ENCODE peak calls at places on chromosomes 12 and 14, in six cellular contexts. P is HS-5, E is COR-L47, Q is IMR-90, A is WTC11, L is osteocyte. J is an unnamed sample.

GRCh38 chr12:40714636-40715035 is 22.4 kb downstream of the CNTN1 start:
- DNase-seq in P (no peak), E (no peak), Q (no peak), A (no peak), L (no peak), J (no peak)

GRCh38 chr14:73189651-73190050 is 47.7 kb upstream of the PAPLN start:
- DNase-seq in P (no peak), E (no peak), Q (no peak), A (no peak), L (no peak), J (no peak)

GRCh38 chr12:104764225-104765073 is 193.6 kb downstream of the SLC41A2 start:
- DNase-seq in P (no peak), E (no peak), Q (no peak), A (no peak), L (no peak), J (peak)

GRCh38 chr12:68403296-68403695 is 71.1 kb upstream of the MDM1 start:
- DNase-seq in P (no peak), E (no peak), Q (no peak), A (no peak), L (no peak), J (no peak)

GRCh38 chr14:29354446-29354845 is 573.2 kb downstream of the PRKD1 start:
- DNase-seq in P (no peak), E (no peak), Q (peak), A (no peak), L (no peak), J (no peak)

GRCh38 chr12:116878567-116879508 is 2.4 kb downstream of the HRK start:
- DNase-seq in P (no peak), E (no peak), Q (no peak), A (peak), L (no peak), J (no peak)

GRCh38 chr14:104171948-104172347 is 33.6 kb downstream of the KIF26A start:
- DNase-seq in P (no peak), E (no peak), Q (no peak), A (no peak), L (no peak), J (no peak)

GRCh38 chr12:56315256-56315625 is 547 bp downstream of the CNPY2 start:
- DNase-seq in P (no peak), E (no peak), Q (no peak), A (no peak), L (no peak), J (peak)

GRCh38 chr12:77225373-77225772 is 160.0 kb upstream of the E2F7 start:
- DNase-seq in P (no peak), E (no peak), Q (no peak), A (no peak), L (no peak), J (no peak)

GRCh38 chr14:93543766-93544165 is 113.0 kb downstream of the UNC79 start:
- DNase-seq in P (no peak), E (peak), Q (peak), A (no peak), L (no peak), J (peak)

GRCh38 chr12:16299403-16299802 is 21.9 kb upstream of the SLC15A5 start:
- DNase-seq in P (peak), E (no peak), Q (peak), A (no peak), L (no peak), J (no peak)

GRCh38 chr14:75519826-75520692 is 2.2 kb upstream of the BATF start:
- DNase-seq in P (no peak), E (no peak), Q (peak), A (no peak), L (no peak), J (no peak)

GRCh38 chr14:73227812-73228781 is 9.2 kb upstream of the PAPLN start:
- DNase-seq in P (peak), E (no peak), Q (peak), A (peak), L (peak), J (no peak)

GRCh38 chr12:53061404-53062010 is 11.6 kb downstream of the TNS2 start:
- DNase-seq in P (no peak), E (peak), Q (no peak), A (peak), L (no peak), J (peak)

GRCh38 chr14:91399868-91400640 is 17.6 kb downstream of the CCDC88C start:
- DNase-seq in P (no peak), E (no peak), Q (no peak), A (no peak), L (no peak), J (no peak)

GRCh38 chr14:67442139-67442906 is 30.4 kb upstream of the PLEK2 start:
- DNase-seq in P (no peak), E (no peak), Q (no peak), A (no peak), L (no peak), J (no peak)

GRCh38 chr14:96805906-96806305 is 8.7 kb downstream of the VRK1 start:
- DNase-seq in P (no peak), E (no peak), Q (no peak), A (no peak), L (no peak), J (no peak)

GRCh38 chr14:42563313-42563712 is 956.6 kb downstream of the LRFN5 start:
- DNase-seq in P (no peak), E (no peak), Q (no peak), A (no peak), L (no peak), J (peak)

GRCh38 chr12:1500095-1500801 is 94.1 kb downstream of the FBXL14 start:
- DNase-seq in P (no peak), E (no peak), Q (peak), A (no peak), L (no peak), J (no peak)

GRCh38 chr14:55807059-55807499 is 227.1 kb downstream of the KTN1 start:
- DNase-seq in P (no peak), E (peak), Q (peak), A (no peak), L (no peak), J (peak)

GRCh38 chr12:74794522-74794921 is 256.9 kb downstream of the ATXN7L3B start:
- DNase-seq in P (no peak), E (no peak), Q (no peak), A (no peak), L (no peak), J (peak)

GRCh38 chr12:29610473-29611174 is 113.1 kb upstream of the OVCH1 start:
- DNase-seq in P (no peak), E (no peak), Q (no peak), A (no peak), L (no peak), J (no peak)

GRCh38 chr12:74752196-74752595 is 214.6 kb downstream of the ATXN7L3B start:
- DNase-seq in P (no peak), E (no peak), Q (no peak), A (no peak), L (no peak), J (no peak)

GRCh38 chr12:86777335-86777734 is 521.1 kb upstream of the MGAT4C start:
- DNase-seq in P (no peak), E (peak), Q (no peak), A (no peak), L (no peak), J (no peak)

GRCh38 chr14:69090187-69090789 is 62.6 kb downstream of the DCAF5 start:
- DNase-seq in P (no peak), E (peak), Q (peak), A (peak), L (no peak), J (peak)

GRCh38 chr14:99910337-99911268 is 117.4 kb downstream of the EML1 start:
- DNase-seq in P (peak), E (no peak), Q (peak), A (no peak), L (peak), J (no peak)

GRCh38 chr14:99792551-99793212 is 531 bp upstream of the EML1 start:
- DNase-seq in P (no peak), E (no peak), Q (peak), A (peak), L (no peak), J (no peak)

GRCh38 chr12:85275359-85275758 is 4.7 kb upstream of the ALX1 start:
- DNase-seq in P (no peak), E (no peak), Q (no peak), A (no peak), L (no peak), J (peak)

GRCh38 chr14:55373784-55374725 is 37.6 kb downstream of the ATG14 start:
- DNase-seq in P (no peak), E (no peak), Q (peak), A (no peak), L (no peak), J (no peak)

GRCh38 chr12:6044082-6044481 is 80.4 kb downstream of the VWF start:
- DNase-seq in P (no peak), E (no peak), Q (no peak), A (no peak), L (peak), J (no peak)

J was measured in OCI-M1.